ENCODE peak calls at places on chromosomes 4 and X, in five cellular contexts. One of them, this sample, is unnamed. For H3K36me3, the result is how much of the 10 kb centered on the place peaks cover.

GRCh38 chr4:84535901-84536300 is 36.8 kb upstream of the NKX6-1 start:
- DNase-seq in MM.1S: no peak
- DNase-seq in HepG2: no peak
- DNase-seq in DND-41: no peak
- DNase-seq in neural progenitor cell: no peak
- DNase-seq in this sample: no peak

GRCh38 chr4:139955600-139955999 is 198.4 kb downstream of the MAML3 start:
- DNase-seq in MM.1S: no peak
- DNase-seq in HepG2: no peak
- DNase-seq in DND-41: no peak
- DNase-seq in neural progenitor cell: no peak
- DNase-seq in this sample: no peak

GRCh38 chr4:148425327-148426110 is 16.7 kb downstream of the NR3C2 start:
- DNase-seq in MM.1S: no peak
- DNase-seq in HepG2: no peak
- DNase-seq in DND-41: no peak
- DNase-seq in neural progenitor cell: no peak
- DNase-seq in this sample: no peak

GRCh38 chrX:153641575-153642312 is 5.3 kb upstream of the DUSP9 start:
- DNase-seq in MM.1S: no peak
- DNase-seq in HepG2: peak
- DNase-seq in DND-41: no peak
- DNase-seq in neural progenitor cell: peak
- DNase-seq in this sample: no peak

GRCh38 chr4:153344131-153345010 is at the start of gene MND1:
- DNase-seq in MM.1S: peak
- DNase-seq in HepG2: peak
- DNase-seq in DND-41: peak
- DNase-seq in neural progenitor cell: peak
- DNase-seq in this sample: peak

GRCh38 chrX:65581661-65582339 is 47.2 kb upstream of the LAS1L start:
- DNase-seq in MM.1S: peak
- DNase-seq in HepG2: peak
- DNase-seq in DND-41: peak
- DNase-seq in neural progenitor cell: peak
- DNase-seq in this sample: peak

GRCh38 chr4:85445058-85445639 is 29.8 kb upstream of the ARHGAP24 start:
- DNase-seq in MM.1S: no peak
- DNase-seq in HepG2: no peak
- DNase-seq in DND-41: no peak
- DNase-seq in neural progenitor cell: no peak
- DNase-seq in this sample: no peak

GRCh38 chr4:148857973-148858534 is 415.8 kb upstream of the NR3C2 start:
- DNase-seq in MM.1S: no peak
- DNase-seq in HepG2: no peak
- DNase-seq in DND-41: no peak
- DNase-seq in neural progenitor cell: no peak
- DNase-seq in this sample: no peak

GRCh38 chr4:70855464-70855863 is 15.8 kb upstream of the GRSF1 start:
- DNase-seq in MM.1S: no peak
- DNase-seq in HepG2: no peak
- DNase-seq in DND-41: no peak
- DNase-seq in neural progenitor cell: no peak
- DNase-seq in this sample: no peak

GRCh38 chr4:75950416-75950815 is 9.6 kb upstream of the NAAA start:
- DNase-seq in MM.1S: no peak
- DNase-seq in HepG2: no peak
- DNase-seq in DND-41: no peak
- DNase-seq in neural progenitor cell: no peak
- DNase-seq in this sample: no peak

GRCh38 chr4:75948822-75949444 is 8.1 kb upstream of the NAAA start:
- DNase-seq in MM.1S: no peak
- DNase-seq in HepG2: no peak
- DNase-seq in DND-41: no peak
- DNase-seq in neural progenitor cell: no peak
- DNase-seq in this sample: peak

DNA sequence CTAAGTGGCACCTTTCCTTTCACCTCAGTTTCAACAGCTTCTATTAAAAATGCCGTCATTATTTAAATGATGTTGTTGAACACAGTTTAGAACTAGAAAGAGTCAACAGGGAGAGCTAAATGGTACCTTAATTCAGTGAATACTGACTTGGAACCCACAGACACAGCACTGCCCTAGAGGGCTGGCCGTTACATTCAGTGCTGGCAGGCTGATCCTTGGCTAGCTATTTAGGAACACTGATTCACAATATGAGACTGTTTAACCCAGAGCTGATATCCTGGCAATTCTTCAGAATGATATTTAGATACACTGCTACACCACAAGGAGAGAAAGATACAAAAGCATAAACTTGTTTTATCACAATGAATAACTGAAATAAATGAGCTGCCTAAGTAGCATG is 12.7 kb upstream of the NAAA start:
- DNase-seq in MM.1S: no peak
- DNase-seq in HepG2: no peak
- DNase-seq in DND-41: no peak
- DNase-seq in neural progenitor cell: no peak
- DNase-seq in this sample: no peak
- H3K36me3 ChIP-seq in MM.1S: under half
- H3K36me3 ChIP-seq in HepG2: under half
- H3K36me3 ChIP-seq in DND-41: half or more
- H3K36me3 ChIP-seq in neural progenitor cell: under half
- H3K36me3 ChIP-seq in this sample: half or more

GRCh38 chr4:2051086-2051485 is 8.0 kb upstream of the NAT8L start:
- DNase-seq in MM.1S: no peak
- DNase-seq in HepG2: no peak
- DNase-seq in DND-41: no peak
- DNase-seq in neural progenitor cell: peak
- DNase-seq in this sample: no peak

GRCh38 chr4:2047781-2048581 is 11.1 kb upstream of the NAT8L start:
- DNase-seq in MM.1S: no peak
- DNase-seq in HepG2: no peak
- DNase-seq in DND-41: no peak
- DNase-seq in neural progenitor cell: no peak
- DNase-seq in this sample: no peak

GRCh38 chr4:2049811-2050210 is 9.3 kb upstream of the NAT8L start:
- DNase-seq in MM.1S: no peak
- DNase-seq in HepG2: no peak
- DNase-seq in DND-41: no peak
- DNase-seq in neural progenitor cell: no peak
- DNase-seq in this sample: no peak

GRCh38 chr4:2048831-2049230 is 10.3 kb upstream of the NAT8L start:
- DNase-seq in MM.1S: no peak
- DNase-seq in HepG2: no peak
- DNase-seq in DND-41: no peak
- DNase-seq in neural progenitor cell: no peak
- DNase-seq in this sample: no peak

DNA sequence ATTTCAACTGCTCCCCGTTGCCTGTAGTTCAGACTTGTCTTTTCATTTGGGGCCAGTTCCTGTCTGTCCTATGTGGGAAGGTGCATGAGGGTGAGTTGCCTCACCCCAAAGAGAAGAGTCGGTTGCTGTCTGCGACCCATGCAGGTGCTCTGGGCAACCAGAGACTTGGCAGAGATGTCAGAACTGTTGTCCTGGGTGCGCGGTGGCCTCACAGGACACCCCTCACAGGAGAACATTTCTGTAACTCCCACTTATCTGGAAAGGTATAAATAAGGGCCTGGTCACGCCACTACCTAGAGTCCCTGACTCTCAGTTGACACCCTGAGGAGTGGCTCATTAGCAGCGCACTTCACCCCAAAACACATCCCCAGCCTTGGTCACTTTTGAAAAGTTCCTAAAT is 9.7 kb upstream of the NAT8L start:
- DNase-seq in MM.1S: no peak
- DNase-seq in HepG2: no peak
- DNase-seq in DND-41: no peak
- DNase-seq in neural progenitor cell: no peak
- DNase-seq in this sample: no peak
- H2AFZ ChIP-seq in MM.1S: no peak
- H2AFZ ChIP-seq in HepG2: no peak
- H2AFZ ChIP-seq in DND-41: no peak
- H2AFZ ChIP-seq in neural progenitor cell: no peak
- H2AFZ ChIP-seq in this sample: no peak

DNA sequence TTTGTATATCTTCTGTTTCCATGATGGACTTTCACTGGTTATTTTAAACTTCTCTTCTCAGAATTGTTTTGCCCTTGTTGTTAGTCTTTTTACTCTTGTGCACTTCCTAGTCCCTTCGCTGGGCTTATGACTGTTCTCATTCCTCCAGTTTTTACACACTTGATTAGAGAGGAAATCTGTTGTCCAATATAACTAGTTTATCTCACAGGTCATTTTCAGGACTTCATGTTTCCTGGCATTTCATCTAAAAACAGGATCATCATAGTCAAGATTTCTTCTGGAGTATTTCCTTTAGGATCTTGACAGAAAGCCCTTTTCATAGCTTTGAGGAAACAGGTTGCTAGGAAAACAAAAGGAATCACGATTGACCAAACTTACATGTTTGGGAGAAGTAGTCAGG is 3.0 kb downstream of the FNIP2 start:
- DNase-seq in MM.1S: no peak
- DNase-seq in HepG2: no peak
- DNase-seq in DND-41: no peak
- DNase-seq in neural progenitor cell: no peak
- DNase-seq in this sample: no peak
- H3K27ac ChIP-seq in MM.1S: no peak
- H3K27ac ChIP-seq in HepG2: no peak
- H3K27ac ChIP-seq in DND-41: no peak
- H3K27ac ChIP-seq in neural progenitor cell: no peak
- H3K27ac ChIP-seq in this sample: no peak

GRCh38 chr4:864456-865120 is 38.7 kb upstream of the CPLX1 start:
- DNase-seq in MM.1S: no peak
- DNase-seq in HepG2: no peak
- DNase-seq in DND-41: no peak
- DNase-seq in neural progenitor cell: no peak
- DNase-seq in this sample: no peak

GRCh38 chr4:866761-867390 is 40.9 kb upstream of the CPLX1 start:
- DNase-seq in MM.1S: no peak
- DNase-seq in HepG2: no peak
- DNase-seq in DND-41: no peak
- DNase-seq in neural progenitor cell: no peak
- DNase-seq in this sample: no peak

GRCh38 chr4:865121-865465 is 39.2 kb upstream of the CPLX1 start:
- DNase-seq in MM.1S: no peak
- DNase-seq in HepG2: no peak
- DNase-seq in DND-41: no peak
- DNase-seq in neural progenitor cell: no peak
- DNase-seq in this sample: no peak

GRCh38 chr4:866068-866760 is 40.3 kb upstream of the CPLX1 start:
- DNase-seq in MM.1S: no peak
- DNase-seq in HepG2: no peak
- DNase-seq in DND-41: no peak
- DNase-seq in neural progenitor cell: no peak
- DNase-seq in this sample: no peak

DNA sequence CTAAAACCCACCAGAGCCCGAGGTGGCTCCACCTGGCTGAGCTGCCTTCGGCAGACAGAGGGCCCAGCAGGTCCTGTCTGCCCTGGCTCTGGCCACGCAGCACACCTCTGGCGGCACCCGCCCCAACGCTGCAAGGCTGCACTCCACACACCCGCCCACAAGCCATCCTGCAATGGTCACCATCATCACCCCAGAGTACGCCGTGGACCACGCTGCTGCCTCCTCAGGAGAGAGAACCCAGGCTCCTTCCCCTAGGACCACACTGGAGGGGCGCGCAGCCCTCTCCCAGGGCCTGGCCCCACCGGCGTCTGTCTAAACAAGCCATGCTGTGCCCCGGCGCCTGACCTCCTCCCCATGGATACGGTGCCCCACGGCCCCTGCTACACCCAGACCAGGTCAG is 39.6 kb upstream of the CPLX1 start:
- DNase-seq in MM.1S: no peak
- DNase-seq in HepG2: no peak
- DNase-seq in DND-41: no peak
- DNase-seq in neural progenitor cell: no peak
- DNase-seq in this sample: no peak
- H3K36me3 ChIP-seq in MM.1S: under half
- H3K36me3 ChIP-seq in HepG2: under half
- H3K36me3 ChIP-seq in DND-41: half or more
- H3K36me3 ChIP-seq in neural progenitor cell: under half
- H3K36me3 ChIP-seq in this sample: under half

GRCh38 chr4:170399894-170400293 is 310.1 kb upstream of the AADAT start:
- DNase-seq in MM.1S: no peak
- DNase-seq in HepG2: no peak
- DNase-seq in DND-41: no peak
- DNase-seq in neural progenitor cell: no peak
- DNase-seq in this sample: no peak
- H2AFZ ChIP-seq in MM.1S: no peak
- H2AFZ ChIP-seq in HepG2: no peak
- H2AFZ ChIP-seq in DND-41: no peak
- H2AFZ ChIP-seq in neural progenitor cell: peak
- H2AFZ ChIP-seq in this sample: no peak

DNA sequence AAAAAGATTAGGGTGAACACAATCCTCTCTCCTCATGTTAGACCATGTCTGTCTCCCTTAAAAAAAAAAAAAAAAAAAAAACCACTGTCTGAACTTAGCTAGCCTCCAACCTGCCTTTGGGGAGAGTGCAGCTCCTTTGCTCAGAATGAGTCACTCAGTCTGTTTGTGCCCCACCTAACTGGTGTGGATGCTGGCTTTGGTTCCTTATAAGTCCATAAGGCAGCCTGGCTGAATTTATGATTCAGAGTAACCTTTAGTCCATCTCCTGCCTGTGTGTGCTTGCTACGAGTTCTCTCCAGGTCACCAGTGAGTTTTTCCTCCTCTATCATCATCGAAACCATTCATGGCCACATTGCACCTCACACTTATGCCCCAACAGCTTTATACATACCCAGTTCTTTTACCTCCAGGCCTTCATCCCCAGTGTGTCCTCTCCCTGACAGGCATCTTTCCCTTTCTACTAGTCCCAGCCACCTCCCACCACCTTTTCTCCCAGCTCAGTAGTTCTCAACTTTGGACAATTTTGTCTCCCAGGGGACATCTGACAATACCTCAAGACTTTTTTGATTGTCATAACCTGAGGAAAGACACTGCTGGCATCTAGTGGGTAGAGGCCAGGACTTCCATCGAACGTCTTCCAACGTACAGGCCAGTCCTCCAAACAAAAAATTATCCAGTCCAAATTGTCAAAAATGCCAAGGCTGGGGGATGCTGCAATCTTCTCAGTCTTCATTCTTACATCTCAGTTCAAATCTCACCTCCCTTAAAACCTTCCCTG is 220.8 kb upstream of the EMCN start:
- DNase-seq in MM.1S: no peak
- DNase-seq in HepG2: no peak
- DNase-seq in DND-41: no peak
- DNase-seq in neural progenitor cell: no peak
- DNase-seq in this sample: no peak
- H3K27ac ChIP-seq in MM.1S: no peak
- H3K27ac ChIP-seq in HepG2: no peak
- H3K27ac ChIP-seq in DND-41: no peak
- H3K27ac ChIP-seq in neural progenitor cell: no peak
- H3K27ac ChIP-seq in this sample: no peak

GRCh38 chr4:160825644-160826338 is 1338.0 kb downstream of the FSTL5 start:
- DNase-seq in MM.1S: no peak
- DNase-seq in HepG2: no peak
- DNase-seq in DND-41: no peak
- DNase-seq in neural progenitor cell: no peak
- DNase-seq in this sample: no peak

GRCh38 chr4:160819791-160820190 is 1344.0 kb downstream of the FSTL5 start:
- DNase-seq in MM.1S: no peak
- DNase-seq in HepG2: no peak
- DNase-seq in DND-41: no peak
- DNase-seq in neural progenitor cell: no peak
- DNase-seq in this sample: no peak
- H3K36me3 ChIP-seq in MM.1S: under half
- H3K36me3 ChIP-seq in HepG2: under half
- H3K36me3 ChIP-seq in DND-41: under half
- H3K36me3 ChIP-seq in neural progenitor cell: under half
- H3K36me3 ChIP-seq in this sample: under half

GRCh38 chr4:75527482-75527881 is 13.2 kb downstream of the THAP6 start:
- DNase-seq in MM.1S: no peak
- DNase-seq in HepG2: no peak
- DNase-seq in DND-41: no peak
- DNase-seq in neural progenitor cell: no peak
- DNase-seq in this sample: no peak
- H2AFZ ChIP-seq in MM.1S: no peak
- H2AFZ ChIP-seq in HepG2: no peak
- H2AFZ ChIP-seq in DND-41: no peak
- H2AFZ ChIP-seq in neural progenitor cell: no peak
- H2AFZ ChIP-seq in this sample: no peak